ENCODE peak calls at places on chromosomes 7 and 10, in ten cellular contexts. Q is BE2C, K is AG10803, H is GM23338, Z is uterus, E is lung, A is astrocyte of the spinal cord, X is SK-N-SH, P is mammary epithelial cell, O is MM.1S. M is an unnamed sample.

GRCh38 chr10:124470544-124471449 is 9.2 kb downstream of the LHPP start:
- DNase-seq in K (no peak), O (no peak), E (no peak), Z (no peak), Q (no peak), A (no peak), H (no peak), P (no peak), X (no peak), M (no peak)

GRCh38 chr10:120735315-120735714 is 115.8 kb upstream of the WDR11 start:
- DNase-seq in E (no peak), O (no peak), Z (no peak), Q (no peak), P (no peak), A (no peak), K (no peak), H (no peak), X (no peak), M (no peak)

GRCh38 chr7:101868191-101868950 is 50.9 kb downstream of the CUX1 start:
- DNase-seq in Z (no peak), P (no peak), X (no peak), A (no peak), K (no peak), E (no peak), H (no peak), Q (no peak), O (no peak), M (no peak)

GRCh38 chr10:21424511-21424910 is 101.0 kb downstream of the SKIDA1 start:
- DNase-seq in P (no peak), X (no peak), K (peak; percentile 88), Q (no peak), O (no peak), A (peak; percentile 29), E (no peak), H (no peak), Z (no peak), M (peak; percentile 68)

GRCh38 chr10:101351477-101351876 is 2.5 kb upstream of the BTRC start:
- DNase-seq in Q (no peak), O (no peak), X (no peak), K (no peak), P (no peak), H (no peak), Z (no peak), A (no peak), E (no peak), M (no peak)

GRCh38 chr7:56078196-56078595 is 14.1 kb downstream of the SUMF2 start:
- DNase-seq in P (no peak), Q (no peak), O (no peak), A (no peak), X (no peak), E (no peak), Z (no peak), H (no peak), K (no peak), M (no peak)

GRCh38 chr10:108130575-108130974 is 966.1 kb upstream of the SORCS1 start:
- DNase-seq in P (no peak), A (no peak), Z (no peak), K (no peak), E (no peak), O (no peak), X (no peak), Q (no peak), H (no peak), M (no peak)

GRCh38 chr7:74063646-74064045 is 20.0 kb upstream of the LIMK1 start:
- DNase-seq in H (no peak), O (no peak), Z (no peak), K (no peak), E (no peak), A (no peak), P (no peak), Q (no peak), X (no peak), M (no peak)

GRCh38 chr7:105806592-105807266 is 69.7 kb downstream of the ATXN7L1 start:
- DNase-seq in Z (no peak), A (peak; percentile 63), H (peak; percentile 18), X (no peak), O (no peak), P (peak; percentile 72), Q (no peak), E (no peak), K (peak; percentile 52), M (peak; percentile 82)

GRCh38 chr7:130143986-130144618 is 61.1 kb downstream of the TMEM209 start:
- DNase-seq in A (no peak), O (no peak), H (no peak), K (no peak), X (no peak), Q (no peak), Z (no peak), E (no peak), P (no peak), M (no peak)

GRCh38 chr10:133421336-133422222 is 2.8 kb downstream of the SPRN start:
- DNase-seq in Q (no peak), K (no peak), Z (no peak), O (no peak), E (no peak), P (no peak), A (no peak), H (no peak), X (peak; percentile 41), M (no peak)

GRCh38 chr7:104040666-104041065 is 51.2 kb upstream of the RELN start:
- DNase-seq in E (no peak), H (peak; percentile 38), P (no peak), X (no peak), Z (no peak), O (no peak), A (no peak), K (no peak), Q (no peak), M (no peak)

GRCh38 chr7:95723583-95724180 is 48.7 kb upstream of the DYNC1I1 start:
- DNase-seq in H (peak; percentile 77), O (peak; percentile 75), Q (peak; percentile 71), E (no peak), P (peak; percentile 22), A (peak; percentile 49), X (peak; percentile 72), Z (no peak), K (peak; percentile 62), M (peak; percentile 34)
- TF ChIP-seq CTCF in H (peak; percentile 91), O (peak; percentile 62), Q (peak; percentile 75), E (no peak), P (peak; percentile 40), A (peak; percentile 36), X (peak; percentile 59), Z (no peak), K (peak; percentile 63), M (peak; percentile 6)

DNA sequence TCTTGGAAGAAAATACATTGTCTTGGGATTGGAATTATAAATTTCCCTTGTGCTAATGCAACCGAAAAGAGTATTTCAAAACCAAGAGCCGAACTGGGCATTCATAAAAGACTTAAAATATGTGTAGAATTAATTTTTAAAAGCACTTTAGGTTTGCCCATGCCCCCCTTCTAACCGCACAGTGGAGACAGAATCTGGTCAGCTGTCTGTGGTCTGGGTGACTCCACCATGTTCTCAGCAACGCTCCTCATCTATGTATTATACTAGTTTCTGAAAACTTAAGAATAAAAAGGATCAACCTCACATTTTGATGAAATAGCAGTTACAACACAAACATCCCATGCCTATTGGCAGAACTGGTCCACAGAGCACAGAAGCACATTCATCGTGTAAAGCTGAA is 192.6 kb upstream of the C7orf33 start:
- DNase-seq in E (no peak), H (no peak), A (no peak), X (no peak), O (no peak), Q (no peak), P (no peak), Z (no peak), K (no peak), M (no peak)
- H3K4me3 ChIP-seq in E (no peak overlapping the region), H (no peak overlapping the region), A (no peak overlapping the region), X (no peak overlapping the region), O (no peak overlapping the region), Q (no peak overlapping the region), P (no peak overlapping the region), Z (no peak overlapping the region), K (no peak overlapping the region), M (no peak overlapping the region)

GRCh38 chr7:924541-925231 is 29.8 kb downstream of the ADAP1 start:
- DNase-seq in Z (no peak), K (no peak), H (no peak), O (peak; percentile 21), Q (no peak), E (no peak), A (no peak), P (no peak), X (no peak), M (no peak)
- TF ChIP-seq CTCF in Z (no peak), K (no peak), H (no peak), O (no peak), Q (no peak), E (no peak), A (no peak), P (no peak), X (no peak), M (no peak)

GRCh38 chr7:27187702-27188665 is 3.0 kb upstream of the HOXA11 start:
- DNase-seq in Q (no peak), X (no peak), P (no peak), Z (peak; percentile 44), E (no peak), O (no peak), K (no peak), A (no peak), H (peak; percentile 72), M (no peak)

GRCh38 chr7:27187158-27187701 is 2.2 kb upstream of the HOXA11 start:
- DNase-seq in E (no peak), K (no peak), P (no peak), O (no peak), A (no peak), Q (no peak), X (no peak), Z (peak; percentile 35), H (no peak), M (no peak)

GRCh38 chr7:27189560-27190283 is 4.7 kb upstream of the HOXA11 start:
- DNase-seq in H (no peak), K (no peak), P (no peak), X (no peak), A (no peak), E (no peak), Q (no peak), Z (peak; percentile 35), O (no peak), M (peak; percentile 60)

GRCh38 chr7:27190284-27190748 is 5.3 kb upstream of the HOXA11 start:
- DNase-seq in E (no peak), P (no peak), Z (no peak), K (no peak), O (no peak), A (no peak), Q (no peak), X (no peak), H (no peak), M (peak; percentile 50)

DNA sequence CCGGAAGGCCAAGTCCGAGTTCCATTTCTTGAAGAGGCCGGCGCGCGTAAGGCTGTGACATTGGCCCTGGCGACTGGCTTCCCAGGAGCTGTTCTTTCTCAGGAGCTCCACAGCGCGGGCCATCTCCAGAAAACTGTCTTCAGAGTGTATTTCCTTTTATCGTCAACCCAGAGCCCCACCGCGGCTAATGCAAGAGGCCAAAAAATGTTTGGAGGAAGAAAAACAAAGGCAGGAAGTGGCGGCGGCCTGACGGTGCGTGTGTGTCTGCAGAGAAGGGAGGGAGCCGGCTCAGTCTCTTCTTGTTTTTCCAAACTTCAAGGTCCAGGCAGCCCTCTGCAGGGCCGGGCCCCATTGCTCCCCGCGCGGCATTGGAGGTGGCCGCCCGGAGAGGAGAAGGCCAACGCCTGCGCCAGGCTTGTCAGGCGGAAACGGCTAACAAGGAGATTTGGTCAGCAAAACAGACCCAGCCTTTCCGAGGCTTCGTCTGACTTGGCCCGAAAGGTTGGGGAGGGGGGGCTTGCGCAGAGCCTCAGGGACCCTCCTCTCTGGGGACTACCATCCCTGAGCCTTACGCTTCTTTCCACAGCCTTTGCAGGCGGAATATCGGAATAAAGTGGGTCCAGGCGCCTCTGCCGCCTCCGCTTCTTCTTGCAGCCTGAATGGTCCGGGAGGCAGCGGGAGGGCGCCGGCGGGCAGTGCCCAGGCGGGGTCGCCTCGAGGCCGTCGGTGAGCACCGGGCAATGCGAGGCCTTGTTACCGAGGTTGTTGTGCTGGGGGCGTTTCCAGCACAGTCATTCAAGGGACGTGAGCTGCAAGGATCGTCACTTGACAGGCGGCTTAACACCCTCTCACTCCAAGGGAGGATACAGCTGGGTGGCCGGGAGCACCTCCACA is 3.9 kb upstream of the HOXA11 start:
- DNase-seq in H (peak; percentile 71), K (no peak), E (no peak), Q (no peak), P (no peak), O (no peak), A (no peak), X (no peak), Z (peak; percentile 79), M (peak; percentile 77)
- H3K4me3 ChIP-seq in H (peak overlapping the region; percentile 48), K (peak overlapping the region; percentile 22), E (no peak overlapping the region), Q (no peak overlapping the region), P (no peak overlapping the region), O (no peak overlapping the region), A (no peak overlapping the region), X (no peak overlapping the region), Z (peak overlapping the region; percentile 56), M (peak overlapping the region; percentile 59)

M was measured in foreskin fibroblast.